ENCODE peak calls at places on chromosomes 3 and 15, in seven cellular contexts. One of them, this sample, is unnamed.

GRCh38 chr3:123602325-123602724 is 17.5 kb upstream of the HACD2 start:
- DNase-seq in HepG2: peak; percentile 78
- DNase-seq in IMR-90: peak; percentile 94
- DNase-seq in HCT116: peak; percentile 69
- DNase-seq in K562: no peak
- DNase-seq in H1: no peak
- DNase-seq in GM12878: no peak
- DNase-seq in this sample: peak; percentile 83

GRCh38 chr3:132486086-132486485 is 68.8 kb downstream of the DNAJC13 start:
- DNase-seq in HCT116: no peak
- DNase-seq in K562: no peak
- DNase-seq in HepG2: no peak
- DNase-seq in H1: no peak
- DNase-seq in IMR-90: peak; percentile 17
- DNase-seq in GM12878: no peak
- DNase-seq in this sample: no peak

GRCh38 chr15:70374096-70374495 is 276.4 kb upstream of the TLE3 start:
- DNase-seq in GM12878: no peak
- DNase-seq in HCT116: no peak
- DNase-seq in K562: no peak
- DNase-seq in HepG2: no peak
- DNase-seq in IMR-90: no peak
- DNase-seq in H1: no peak
- DNase-seq in this sample: no peak

GRCh38 chr3:127639173-127640030 is 10.4 kb downstream of the PODXL2 start:
- DNase-seq in HepG2: no peak
- DNase-seq in HCT116: no peak
- DNase-seq in GM12878: no peak
- DNase-seq in H1: no peak
- DNase-seq in K562: no peak
- DNase-seq in IMR-90: peak; percentile 47
- DNase-seq in this sample: no peak

GRCh38 chr3:28645149-28645548 is 296.5 kb upstream of the AZI2 start:
- DNase-seq in H1: no peak
- DNase-seq in GM12878: no peak
- DNase-seq in HCT116: no peak
- DNase-seq in HepG2: no peak
- DNase-seq in K562: no peak
- DNase-seq in IMR-90: no peak
- DNase-seq in this sample: no peak

GRCh38 chr15:65525622-65526021 is 4.6 kb upstream of the HACD3 start:
- DNase-seq in K562: no peak
- DNase-seq in GM12878: no peak
- DNase-seq in IMR-90: no peak
- DNase-seq in HepG2: no peak
- DNase-seq in H1: no peak
- DNase-seq in HCT116: no peak
- DNase-seq in this sample: peak; percentile 59

GRCh38 chr3:81299486-81299885 is 462.0 kb downstream of the GBE1 start:
- DNase-seq in GM12878: no peak
- DNase-seq in H1: no peak
- DNase-seq in IMR-90: no peak
- DNase-seq in HepG2: no peak
- DNase-seq in K562: no peak
- DNase-seq in HCT116: no peak
- DNase-seq in this sample: no peak

GRCh38 chr15:74345051-74345450 is 22.4 kb downstream of the CYP11A1 start:
- DNase-seq in H1: no peak
- DNase-seq in IMR-90: peak; percentile 44
- DNase-seq in HepG2: no peak
- DNase-seq in HCT116: no peak
- DNase-seq in K562: no peak
- DNase-seq in GM12878: no peak
- DNase-seq in this sample: peak; percentile 50

GRCh38 chr3:141202682-141203081 is 28.9 kb upstream of the PXYLP1 start:
- DNase-seq in GM12878: no peak
- DNase-seq in H1: no peak
- DNase-seq in IMR-90: no peak
- DNase-seq in K562: no peak
- DNase-seq in HepG2: no peak
- DNase-seq in HCT116: no peak
- DNase-seq in this sample: no peak

GRCh38 chr3:45167011-45167911 is 21.1 kb upstream of the CDCP1 start:
- DNase-seq in HepG2: no peak
- DNase-seq in IMR-90: peak; percentile 94
- DNase-seq in GM12878: no peak
- DNase-seq in H1: peak; percentile 88
- DNase-seq in K562: peak; percentile 87
- DNase-seq in HCT116: peak; percentile 98
- DNase-seq in this sample: peak; percentile 93

GRCh38 chr3:36911990-36912804 is 32.7 kb downstream of the TRANK1 start:
- DNase-seq in HepG2: peak; percentile 10
- DNase-seq in K562: no peak
- DNase-seq in HCT116: no peak
- DNase-seq in GM12878: peak; percentile 97
- DNase-seq in IMR-90: peak; percentile 94
- DNase-seq in H1: no peak
- DNase-seq in this sample: peak; percentile 20

GRCh38 chr3:40523781-40524180 is 979 bp upstream of the ZNF621 start:
- DNase-seq in GM12878: no peak
- DNase-seq in K562: no peak
- DNase-seq in HepG2: no peak
- DNase-seq in HCT116: no peak
- DNase-seq in H1: no peak
- DNase-seq in IMR-90: no peak
- DNase-seq in this sample: peak; percentile 5

GRCh38 chr3:195895078-195895899 is 13.1 kb downstream of the TNK2 start:
- DNase-seq in H1: no peak
- DNase-seq in HCT116: peak; percentile 37
- DNase-seq in K562: peak; percentile 64
- DNase-seq in HepG2: peak; percentile 44
- DNase-seq in GM12878: no peak
- DNase-seq in IMR-90: peak; percentile 11
- DNase-seq in this sample: peak; percentile 50

GRCh38 chr3:195897081-195897852 is 11.1 kb downstream of the TNK2 start:
- DNase-seq in HCT116: no peak
- DNase-seq in IMR-90: peak; percentile 74
- DNase-seq in H1: no peak
- DNase-seq in K562: peak; percentile 32
- DNase-seq in HepG2: no peak
- DNase-seq in GM12878: no peak
- DNase-seq in this sample: peak; percentile 55

GRCh38 chr3:195896361-195897080 is 11.8 kb downstream of the TNK2 start:
- DNase-seq in H1: no peak
- DNase-seq in K562: peak; percentile 44
- DNase-seq in GM12878: no peak
- DNase-seq in HepG2: no peak
- DNase-seq in HCT116: no peak
- DNase-seq in IMR-90: peak; percentile 83
- DNase-seq in this sample: peak; percentile 88

GRCh38 chr3:195897853-195898415 is 10.4 kb downstream of the TNK2 start:
- DNase-seq in K562: no peak
- DNase-seq in HepG2: no peak
- DNase-seq in IMR-90: no peak
- DNase-seq in GM12878: no peak
- DNase-seq in H1: no peak
- DNase-seq in HCT116: no peak
- DNase-seq in this sample: no peak

GRCh38 chr3:195895900-195896360 is 12.4 kb downstream of the TNK2 start:
- DNase-seq in K562: peak; percentile 86
- DNase-seq in GM12878: no peak
- DNase-seq in HepG2: no peak
- DNase-seq in IMR-90: no peak
- DNase-seq in HCT116: no peak
- DNase-seq in H1: no peak
- DNase-seq in this sample: peak; percentile 30
- TF ChIP-seq POLR2A in K562: no peak
- TF ChIP-seq POLR2A in GM12878: peak; percentile 64
- TF ChIP-seq POLR2A in HepG2: no peak
- TF ChIP-seq POLR2A in IMR-90: no peak
- TF ChIP-seq POLR2A in HCT116: no peak
- TF ChIP-seq POLR2A in H1: no peak
- TF ChIP-seq POLR2A in this sample: no peak

GRCh38 chr15:92165001-92165346 is 228.7 kb upstream of the ST8SIA2 start:
- DNase-seq in IMR-90: no peak
- DNase-seq in K562: no peak
- DNase-seq in HCT116: no peak
- DNase-seq in HepG2: no peak
- DNase-seq in GM12878: no peak
- DNase-seq in H1: no peak
- DNase-seq in this sample: no peak

GRCh38 chr15:92164327-92165000 is 229.2 kb upstream of the ST8SIA2 start:
- DNase-seq in K562: no peak
- DNase-seq in HepG2: peak; percentile 88
- DNase-seq in GM12878: no peak
- DNase-seq in IMR-90: peak; percentile 20
- DNase-seq in H1: no peak
- DNase-seq in HCT116: no peak
- DNase-seq in this sample: no peak

GRCh38 chr15:92163641-92164040 is 230.0 kb upstream of the ST8SIA2 start:
- DNase-seq in IMR-90: no peak
- DNase-seq in GM12878: no peak
- DNase-seq in HCT116: no peak
- DNase-seq in K562: no peak
- DNase-seq in H1: no peak
- DNase-seq in HepG2: no peak
- DNase-seq in this sample: no peak

GRCh38 chr15:92161039-92161670 is 232.5 kb upstream of the ST8SIA2 start:
- DNase-seq in HepG2: no peak
- DNase-seq in GM12878: peak; percentile 80
- DNase-seq in IMR-90: no peak
- DNase-seq in HCT116: no peak
- DNase-seq in H1: no peak
- DNase-seq in K562: no peak
- DNase-seq in this sample: no peak

GRCh38 chr15:92162657-92163056 is 231.0 kb upstream of the ST8SIA2 start:
- DNase-seq in HCT116: no peak
- DNase-seq in HepG2: no peak
- DNase-seq in H1: no peak
- DNase-seq in IMR-90: no peak
- DNase-seq in GM12878: no peak
- DNase-seq in K562: no peak
- DNase-seq in this sample: no peak
- H3K4me1 ChIP-seq in HCT116: peaks cover 11% of the 10 kb centered on the region
- H3K4me1 ChIP-seq in HepG2: peaks cover 53% of the 10 kb centered on the region
- H3K4me1 ChIP-seq in H1: peaks cover 40% of the 10 kb centered on the region
- H3K4me1 ChIP-seq in IMR-90: peaks cover 2% of the 10 kb centered on the region
- H3K4me1 ChIP-seq in GM12878: peaks cover 19% of the 10 kb centered on the region
- H3K4me1 ChIP-seq in K562: no peaks in the 10 kb centered on the region
- H3K4me1 ChIP-seq in this sample: no peaks in the 10 kb centered on the region

GRCh38 chr3:171460226-171461086 is at the start of gene TNIK:
- DNase-seq in HepG2: peak; percentile 15
- DNase-seq in IMR-90: peak; percentile 89
- DNase-seq in GM12878: peak; percentile 95
- DNase-seq in HCT116: peak; percentile 81
- DNase-seq in K562: peak; percentile 96
- DNase-seq in H1: no peak
- DNase-seq in this sample: peak; percentile 91

GRCh38 chr3:171458857-171459129 is 1.4 kb downstream of the TNIK start:
- DNase-seq in IMR-90: no peak
- DNase-seq in HCT116: no peak
- DNase-seq in GM12878: no peak
- DNase-seq in H1: no peak
- DNase-seq in K562: no peak
- DNase-seq in HepG2: no peak
- DNase-seq in this sample: no peak

GRCh38 chr3:171459130-171459941 is 869 bp downstream of the TNIK start:
- DNase-seq in IMR-90: peak; percentile 36
- DNase-seq in H1: no peak
- DNase-seq in GM12878: no peak
- DNase-seq in HepG2: no peak
- DNase-seq in HCT116: no peak
- DNase-seq in K562: no peak
- DNase-seq in this sample: peak; percentile 72

GRCh38 chr3:171461087-171461917 is 1.1 kb upstream of the TNIK start:
- DNase-seq in H1: no peak
- DNase-seq in HCT116: peak; percentile 27
- DNase-seq in K562: no peak
- DNase-seq in HepG2: no peak
- DNase-seq in IMR-90: peak; percentile 44
- DNase-seq in GM12878: no peak
- DNase-seq in this sample: peak; percentile 64

DNA sequence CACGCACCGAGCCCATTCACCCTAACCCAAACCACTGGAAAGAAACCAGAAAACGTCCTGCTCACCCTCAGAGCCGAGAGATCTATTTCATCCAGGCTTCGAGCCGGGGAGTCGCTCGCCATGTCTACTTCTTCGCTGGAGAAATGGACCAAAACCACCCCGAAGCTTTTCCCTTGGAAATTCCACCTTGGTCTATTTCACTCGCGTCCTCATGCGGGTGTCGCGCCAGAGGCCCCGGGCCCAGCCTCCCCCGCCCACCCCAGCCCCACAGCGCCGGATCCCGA is 321 bp downstream of the TNIK start:
- DNase-seq in GM12878: no peak
- DNase-seq in HCT116: no peak
- DNase-seq in H1: no peak
- DNase-seq in K562: no peak
- DNase-seq in HepG2: no peak
- DNase-seq in IMR-90: no peak
- DNase-seq in this sample: no peak
- H3K9ac ChIP-seq in GM12878: peak overlapping the region; percentile 84
- H3K9ac ChIP-seq in HCT116: peak overlapping the region; percentile 57
- H3K9ac ChIP-seq in H1: no peak overlapping the region
- H3K9ac ChIP-seq in K562: peak overlapping the region; percentile 96
- H3K9ac ChIP-seq in HepG2: no peak overlapping the region
- H3K9ac ChIP-seq in IMR-90: peak overlapping the region; percentile 66
- H3K9ac ChIP-seq in this sample: peak overlapping the region; percentile 51

GRCh38 chr15:59290311-59291213 is 82.1 kb downstream of the MYO1E start:
- DNase-seq in HCT116: no peak
- DNase-seq in IMR-90: no peak
- DNase-seq in HepG2: no peak
- DNase-seq in H1: no peak
- DNase-seq in K562: no peak
- DNase-seq in GM12878: no peak
- DNase-seq in this sample: no peak
- TF ChIP-seq POLR2A in HCT116: no peak
- TF ChIP-seq POLR2A in IMR-90: no peak
- TF ChIP-seq POLR2A in HepG2: no peak
- TF ChIP-seq POLR2A in H1: no peak
- TF ChIP-seq POLR2A in K562: no peak
- TF ChIP-seq POLR2A in GM12878: no peak
- TF ChIP-seq POLR2A in this sample: no peak